ENCODE peak calls at places on chromosome 2, in four cellular contexts. Z is HCT116, F is left ventricle myocardium inferior, D is A549. A is an unnamed sample.

GRCh38 chr2:239496700-239497099 is 95.9 kb upstream of the HDAC4 start:
- DNase-seq in Z (peak), F (no peak), D (no peak), A (no peak)

GRCh38 chr2:203688798-203689197 is 17.6 kb upstream of the CD28 start:
- DNase-seq in Z (no peak), F (peak), D (no peak), A (peak)

GRCh38 chr2:182667321-182667695 is 48.7 kb upstream of the DNAJC10 start:
- DNase-seq in Z (no peak), F (no peak), D (no peak), A (no peak)

GRCh38 chr2:111121873-111122630 is 1.3 kb downstream of the BCL2L11 start:
- DNase-seq in Z (peak), F (peak), D (peak), A (peak)

GRCh38 chr2:209753020-209753419 is 18.6 kb upstream of the UNC80 start:
- DNase-seq in Z (no peak), F (no peak), D (no peak), A (no peak)

GRCh38 chr2:54657664-54658083 is 65.8 kb upstream of the EML6 start:
- DNase-seq in Z (peak), F (peak), D (peak), A (peak)

GRCh38 chr2:225948903-225949302 is 549.4 kb downstream of the NYAP2 start:
- DNase-seq in Z (no peak), F (no peak), D (no peak), A (no peak)

GRCh38 chr2:151845481-151845880 is 17.3 kb upstream of the ARL5A start:
- DNase-seq in Z (no peak), F (no peak), D (no peak), A (no peak)

GRCh38 chr2:161416633-161417427 is 733 bp downstream of the TBR1 start:
- DNase-seq in Z (no peak), F (no peak), D (no peak), A (no peak)

GRCh38 chr2:36329746-36330145 is 25.8 kb upstream of the CRIM1 start:
- DNase-seq in Z (no peak), F (no peak), D (peak), A (no peak)

GRCh38 chr2:35447816-35448215 is 907.8 kb upstream of the CRIM1 start:
- DNase-seq in Z (no peak), F (no peak), D (no peak), A (no peak)

DNA sequence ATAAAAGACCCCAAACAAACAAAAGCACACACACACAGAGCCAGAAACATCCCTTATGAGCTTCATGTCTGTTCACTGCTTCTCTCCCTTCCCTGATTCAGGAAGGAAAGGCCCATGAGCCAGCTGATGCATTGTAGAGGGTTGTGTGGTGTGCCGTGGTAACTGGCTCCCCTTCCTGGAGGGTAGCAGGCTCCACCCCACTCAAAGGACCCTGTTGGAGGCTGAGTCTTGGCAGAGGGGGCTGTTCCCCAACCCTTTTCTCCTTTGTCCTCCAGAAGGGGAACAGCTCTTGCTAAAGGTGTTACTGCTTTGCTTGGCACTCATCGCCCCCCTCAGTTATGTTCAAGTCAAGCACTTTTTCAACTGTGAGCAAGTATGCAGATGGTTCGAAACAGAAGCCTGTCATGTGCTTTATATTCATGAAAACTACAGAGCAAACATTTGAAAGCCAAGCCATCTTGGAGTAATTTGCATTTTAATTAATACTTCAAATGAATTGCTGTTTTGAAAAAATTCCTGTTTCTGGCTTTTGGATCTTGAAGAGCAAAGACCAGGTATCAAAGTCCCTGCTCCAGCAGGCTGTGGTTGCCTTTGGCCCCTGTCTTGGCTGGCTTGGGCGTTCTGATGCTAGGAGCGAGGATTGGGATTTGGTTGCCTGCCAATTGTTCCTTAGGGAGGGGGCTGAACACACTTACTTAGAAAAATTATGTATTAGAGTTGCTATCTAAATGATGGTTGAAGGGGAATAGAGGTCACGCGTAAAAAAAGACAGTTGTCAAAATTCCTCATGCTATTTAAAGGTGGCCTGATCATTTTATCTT is 267.8 kb downstream of the TSN start:
- DNase-seq in Z (no peak), F (no peak), D (no peak), A (no peak)
- TF ChIP-seq CTCF in Z (no peak), F (no peak), D (no peak), A (no peak)

GRCh38 chr2:133568172-133568571 is at the start of gene NCKAP5:
- DNase-seq in Z (no peak), F (no peak), D (peak), A (no peak)
- H3K4me3 ChIP-seq in Z (no peak), F (peak), D (peak), A (no peak)

GRCh38 chr2:48826986-48827385 is 71.5 kb upstream of the LHCGR start:
- DNase-seq in Z (no peak), F (no peak), D (no peak), A (no peak)
- TF ChIP-seq CTCF in Z (no peak), F (no peak), D (no peak), A (no peak)

GRCh38 chr2:241270531-241270930 is 44.9 kb downstream of the HDLBP start:
- DNase-seq in Z (no peak), F (no peak), D (no peak), A (no peak)
- H3K4me3 ChIP-seq in Z (no peak), F (peak), D (no peak), A (no peak)

GRCh38 chr2:72934683-72935610 is 17.6 kb downstream of the EMX1 start:
- DNase-seq in Z (peak), F (no peak), D (peak), A (peak)
- TF ChIP-seq CTCF in Z (peak), F (peak), D (peak), A (no peak)

GRCh38 chr2:78020500-78020899 is 498.3 kb upstream of the LRRTM4 start:
- DNase-seq in Z (no peak), F (no peak), D (no peak), A (no peak)
- H3K4me3 ChIP-seq in Z (no peak), F (no peak), D (no peak), A (no peak)

GRCh38 chr2:128735296-128735960 is 416.8 kb upstream of the HS6ST1 start:
- DNase-seq in Z (no peak), F (no peak), D (no peak), A (no peak)
- TF ChIP-seq CTCF in Z (no peak), F (no peak), D (no peak), A (no peak)

DNA sequence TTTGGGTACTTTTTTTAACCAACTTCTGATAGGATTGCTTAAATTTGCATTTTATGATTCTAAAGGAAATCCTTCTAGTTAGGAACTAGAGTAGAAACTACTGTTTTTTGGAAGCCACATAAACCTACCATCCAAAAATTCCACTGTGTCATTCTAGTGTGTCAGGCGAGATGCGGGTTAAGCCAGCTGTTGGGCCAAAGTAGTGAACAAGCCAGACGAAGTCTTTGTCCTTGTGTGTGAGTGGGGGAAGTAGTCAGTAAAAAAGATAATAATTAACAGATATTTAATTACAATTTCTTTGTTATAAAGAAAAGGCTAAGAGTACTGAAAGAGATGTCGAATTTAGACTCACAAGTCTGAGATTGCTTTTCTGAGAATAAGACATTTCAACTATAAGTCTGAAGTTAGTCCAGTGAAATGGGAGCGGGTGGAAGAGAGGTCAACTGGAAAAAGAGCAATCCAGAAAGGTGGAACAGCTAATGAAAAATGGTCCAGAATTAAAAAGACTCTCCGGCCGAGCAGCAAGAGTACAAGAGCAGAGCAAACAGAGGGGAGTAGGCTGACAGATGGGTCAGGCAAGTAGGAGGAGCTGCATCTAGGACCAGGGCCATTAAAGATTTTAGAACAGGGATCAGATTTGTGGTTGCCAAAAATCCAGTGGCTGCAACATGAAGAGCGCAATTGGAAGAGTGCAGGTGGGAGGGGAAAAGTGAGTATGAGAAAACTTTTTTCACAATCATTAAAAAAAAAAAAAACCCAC is 1.5 kb downstream of the EPB41L5 start:
- DNase-seq in Z (no peak), F (no peak), D (no peak), A (no peak)
- H3K4me3 ChIP-seq in Z (peak), F (peak), D (peak), A (no peak)